ENCODE peak calls at places on chromosomes 5 and 9, in four cellular contexts. U is brain microvascular endothelial cell; H is fibroblast of lung; G is CD8-positive, alpha-beta T cell. E is an unnamed sample.

GRCh38 chr5:87499478-87500410 is 87.0 kb upstream of the CCNH start:
- DNase-seq in U (no peak), H (no peak), G (no peak), E (no peak)

GRCh38 chr9:91734371-91734981 is 215.6 kb downstream of the ROR2 start:
- DNase-seq in U (peak; percentile 52), H (peak; percentile 67), G (peak; percentile 44), E (peak; percentile 29)

GRCh38 chr9:121009657-121010056 is 40.4 kb downstream of the C5 start:
- DNase-seq in U (no peak), H (no peak), G (no peak), E (no peak)

GRCh38 chr5:168215646-168216045 is 75.8 kb upstream of the WWC1 start:
- DNase-seq in U (no peak), H (no peak), G (no peak), E (peak; percentile 21)

GRCh38 chr9:16505159-16505558 is 365.3 kb downstream of the BNC2 start:
- DNase-seq in U (peak; percentile 82), H (peak; percentile 67), G (no peak), E (no peak)

GRCh38 chr5:174825587-174825986 is 101.2 kb downstream of the MSX2 start:
- DNase-seq in U (peak; percentile 60), H (peak; percentile 66), G (no peak), E (no peak)

GRCh38 chr5:1545798-1546355 is 22.1 kb upstream of the LPCAT1 start:
- DNase-seq in U (no peak), H (no peak), G (no peak), E (no peak)

GRCh38 chr9:115327441-115328122 is 209.6 kb upstream of the TNC start:
- DNase-seq in U (no peak), H (no peak), G (no peak), E (no peak)

GRCh38 chr9:129469188-129469987 is 151.5 kb downstream of the C9orf50 start:
- DNase-seq in U (no peak), H (no peak), G (no peak), E (no peak)

GRCh38 chr9:18485691-18486090 is 11.7 kb downstream of the ADAMTSL1 start:
- DNase-seq in U (peak; percentile 51), H (peak; percentile 65), G (no peak), E (no peak)

GRCh38 chr5:86999951-87000350 is 267.7 kb upstream of the RASA1 start:
- DNase-seq in U (no peak), H (no peak), G (no peak), E (no peak)

GRCh38 chr5:136629125-136629790 is 263.9 kb upstream of the TRPC7 start:
- DNase-seq in U (no peak), H (no peak), G (no peak), E (no peak)

GRCh38 chr9:114157516-114158176 is 2.3 kb downstream of the COL27A1 start:
- DNase-seq in U (peak; percentile 58), H (no peak), G (no peak), E (no peak)

GRCh38 chr5:56693220-56693579 is 122.1 kb upstream of the MAP3K1 start:
- DNase-seq in U (no peak), H (no peak), G (no peak), E (no peak)

GRCh38 chr9:85421641-85422040 is 320.1 kb downstream of the AGTPBP1 start:
- DNase-seq in U (peak; percentile 14), H (no peak), G (no peak), E (no peak)

GRCh38 chr5:31218978-31219377 is 25.5 kb downstream of the CDH6 start:
- DNase-seq in U (no peak), H (no peak), G (no peak), E (no peak)

GRCh38 chr9:109198736-109199384 is 31.8 kb upstream of the FRRS1L start:
- DNase-seq in U (no peak), H (no peak), G (no peak), E (no peak)

GRCh38 chr5:8961956-8962355 is 583.9 kb downstream of the SEMA5A start:
- DNase-seq in U (no peak), H (peak; percentile 35), G (no peak), E (no peak)

GRCh38 chr5:139783436-139783955 is 12.1 kb upstream of the PSD2 start:
- DNase-seq in U (no peak), H (peak; percentile 34), G (no peak), E (no peak)

GRCh38 chr9:95461448-95462381 is 55.1 kb downstream of the PTCH1 start:
- DNase-seq in U (no peak), H (no peak), G (no peak), E (no peak)
- H3K4me3 ChIP-seq in U (no peak overlapping the region), H (peak overlapping the region; percentile 39), G (peak overlapping the region; percentile 36), E (peak overlapping the region; percentile 36)

DNA sequence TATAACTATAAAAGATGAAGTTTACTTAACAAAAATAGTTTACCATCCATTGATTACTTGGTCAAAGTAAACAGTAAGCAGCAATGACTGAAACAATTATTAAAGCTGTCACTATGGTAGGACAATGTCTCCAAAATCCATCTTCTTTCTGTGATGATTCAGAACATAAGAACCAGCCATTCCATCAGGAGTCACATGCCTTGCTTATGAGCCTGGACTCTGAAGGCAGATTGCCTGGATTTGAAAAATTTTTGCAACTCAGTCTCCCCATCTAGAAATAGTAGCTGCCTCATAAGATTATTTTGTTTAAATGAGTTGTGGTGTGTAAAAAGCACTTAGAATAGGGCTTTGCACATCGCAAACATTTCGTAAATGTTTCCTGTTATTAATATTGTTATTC is 136.2 kb downstream of the LIFR start:
- DNase-seq in U (no peak), H (no peak), G (no peak), E (no peak)
- H3K4me3 ChIP-seq in U (no peak overlapping the region), H (no peak overlapping the region), G (no peak overlapping the region), E (no peak overlapping the region)

GRCh38 chr5:54177058-54177457 is 133.3 kb downstream of the ARL15 start:
- DNase-seq in U (no peak), H (no peak), G (no peak), E (no peak)

GRCh38 chr5:54178991-54179390 is 131.4 kb downstream of the ARL15 start:
- DNase-seq in U (no peak), H (no peak), G (no peak), E (no peak)

GRCh38 chr5:54180616-54181015 is 129.8 kb downstream of the ARL15 start:
- DNase-seq in U (peak; percentile 12), H (no peak), G (no peak), E (no peak)

GRCh38 chr5:54176066-54176835 is 134.1 kb downstream of the ARL15 start:
- DNase-seq in U (no peak), H (no peak), G (no peak), E (no peak)

GRCh38 chr5:54178207-54178606 is 132.2 kb downstream of the ARL15 start:
- DNase-seq in U (no peak), H (no peak), G (no peak), E (no peak)
- H3K4me3 ChIP-seq in U (no peak overlapping the region), H (no peak overlapping the region), G (no peak overlapping the region), E (no peak overlapping the region)

GRCh38 chr9:133973111-133973790 is 18.9 kb downstream of the VAV2 start:
- DNase-seq in U (no peak), H (no peak), G (no peak), E (no peak)

GRCh38 chr9:133973791-133974630 is 18.1 kb downstream of the VAV2 start:
- DNase-seq in U (no peak), H (no peak), G (no peak), E (no peak)

GRCh38 chr9:133970581-133970900 is 21.6 kb downstream of the VAV2 start:
- DNase-seq in U (no peak), H (no peak), G (no peak), E (no peak)

GRCh38 chr9:133971121-133971951 is 20.8 kb downstream of the VAV2 start:
- DNase-seq in U (no peak), H (no peak), G (no peak), E (no peak)

DNA sequence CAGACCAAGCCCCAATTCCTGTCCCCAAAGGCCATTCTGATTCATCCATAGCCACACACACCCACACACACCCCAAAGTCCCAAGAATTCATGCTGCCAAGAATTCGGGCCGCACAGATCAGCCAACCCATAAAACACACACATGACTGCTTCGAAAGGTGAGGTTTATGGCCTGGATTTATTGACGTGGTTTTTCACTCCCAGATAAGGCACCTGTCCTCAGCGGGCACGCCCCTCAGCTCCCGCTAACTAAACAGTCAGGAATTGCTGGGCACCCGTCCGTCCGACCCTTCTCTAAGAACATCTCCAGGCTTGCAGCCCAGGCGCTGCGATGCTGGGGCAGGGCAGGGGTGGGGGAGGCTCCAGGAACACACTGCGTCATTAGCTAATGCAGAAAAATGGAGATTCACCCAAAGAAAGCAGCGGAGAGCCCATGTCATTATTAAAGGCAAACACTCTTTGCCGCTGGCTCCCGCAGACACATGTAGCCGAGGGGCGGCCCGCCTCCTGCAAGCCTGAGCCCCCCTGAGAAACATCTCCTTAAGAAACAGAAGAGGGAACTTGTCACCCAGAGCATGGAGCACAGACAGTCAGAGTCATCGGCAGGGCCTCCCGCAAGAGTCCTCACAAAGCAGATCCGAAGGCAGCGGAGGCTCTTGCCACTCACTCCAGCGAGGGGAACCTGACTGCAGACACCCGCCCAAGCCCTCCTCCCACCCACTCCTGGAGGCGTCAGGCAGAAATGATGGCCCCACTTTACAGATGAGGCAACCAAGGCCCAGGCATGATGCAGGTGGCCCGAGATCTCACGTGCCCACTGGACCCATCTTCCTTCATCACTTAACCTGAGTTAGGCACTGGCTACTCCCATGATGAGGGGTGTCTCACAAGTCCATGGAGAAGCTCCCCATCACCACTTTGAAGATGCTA is 19.8 kb downstream of the VAV2 start:
- DNase-seq in U (no peak), H (no peak), G (no peak), E (no peak)
- H3K4me3 ChIP-seq in U (no peak overlapping the region), H (no peak overlapping the region), G (no peak overlapping the region), E (no peak overlapping the region)

DNA sequence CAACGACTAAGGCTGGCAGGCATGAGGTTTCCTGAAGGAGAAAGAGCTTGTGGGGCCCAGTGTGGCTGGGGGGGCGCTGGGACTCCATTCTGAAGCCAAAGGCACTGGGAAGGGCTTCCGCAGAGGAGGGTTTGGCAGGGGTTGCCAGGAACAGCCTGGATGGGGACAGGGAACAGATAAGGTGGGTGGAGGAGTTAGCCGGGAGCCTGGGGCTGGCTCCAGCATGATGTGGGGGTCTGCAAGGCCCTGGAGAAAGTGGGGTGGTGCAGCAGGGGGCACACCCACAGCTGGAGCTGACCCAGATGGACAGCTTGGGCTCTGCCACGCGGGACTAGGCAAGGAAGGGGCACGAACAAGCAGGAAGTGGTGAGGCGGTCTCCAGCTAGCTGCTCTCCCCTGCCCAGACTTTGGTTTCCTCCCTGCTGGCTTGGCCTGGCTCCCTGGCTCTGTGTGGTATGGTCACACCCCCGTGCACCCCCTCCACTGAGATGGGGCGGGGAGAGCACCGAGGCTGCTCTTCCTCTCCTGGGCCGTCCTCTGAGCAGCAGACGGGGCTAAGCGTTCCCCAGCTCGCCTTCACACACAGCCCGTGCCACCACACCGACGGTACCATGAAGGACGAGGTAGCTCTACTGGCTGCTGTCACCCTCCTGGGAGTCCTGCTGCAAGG is at the start of gene LTC4S:
- DNase-seq in U (no peak), H (peak; percentile 69), G (peak; percentile 56), E (peak; percentile 53)
- H3K4me3 ChIP-seq in U (no peak within 1 kb of the TSS), H (peak within 1 kb of the TSS; percentile 20), G (peak within 1 kb of the TSS; percentile 50), E (no peak within 1 kb of the TSS)

E was measured in Jurkat, Clone E6-1.